ENCODE peak calls at places on chromosomes 11 and 22, in ten cellular contexts. One of them, this sample, is unnamed.
A peak's percentile ranks its signal among the peaks of the same experiment; 100 is the strongest.

GRCh38 chr11:26753738-26754504 is 32.1 kb upstream of the SLC5A12 start:
- DNase-seq in ovary: peak; percentile 54
- DNase-seq in right lobe of liver: peak; percentile 18
- DNase-seq in effector memory CD4-positive, alpha-beta T cell: no peak
- DNase-seq in small intestine: peak; percentile 67
- DNase-seq in mesendoderm: peak; percentile 67
- DNase-seq in psoas muscle: peak; percentile 18
- DNase-seq in tibial nerve: peak; percentile 33
- DNase-seq in left ventricle myocardium inferior: no peak
- DNase-seq in fibroblast of lung: peak; percentile 61
- DNase-seq in this sample: peak; percentile 12

GRCh38 chr11:78441956-78442355 is 24.3 kb upstream of the GAB2 start:
- DNase-seq in ovary: no peak
- DNase-seq in fibroblast of lung: no peak
- DNase-seq in left ventricle myocardium inferior: no peak
- DNase-seq in psoas muscle: no peak
- DNase-seq in small intestine: no peak
- DNase-seq in tibial nerve: no peak
- DNase-seq in effector memory CD4-positive, alpha-beta T cell: no peak
- DNase-seq in right lobe of liver: no peak
- DNase-seq in mesendoderm: no peak
- DNase-seq in this sample: no peak

GRCh38 chr22:20430641-20431519 is 6.7 kb downstream of the SCARF2 start:
- DNase-seq in fibroblast of lung: peak; percentile 56
- DNase-seq in right lobe of liver: peak; percentile 67
- DNase-seq in mesendoderm: peak; percentile 85
- DNase-seq in effector memory CD4-positive, alpha-beta T cell: peak; percentile 24
- DNase-seq in small intestine: peak; percentile 58
- DNase-seq in left ventricle myocardium inferior: peak; percentile 36
- DNase-seq in tibial nerve: no peak
- DNase-seq in ovary: no peak
- DNase-seq in psoas muscle: no peak
- DNase-seq in this sample: no peak

GRCh38 chr22:36885474-36885873 is 24.7 kb downstream of the NCF4 start:
- DNase-seq in mesendoderm: peak; percentile 49
- DNase-seq in psoas muscle: no peak
- DNase-seq in fibroblast of lung: no peak
- DNase-seq in tibial nerve: no peak
- DNase-seq in ovary: no peak
- DNase-seq in effector memory CD4-positive, alpha-beta T cell: no peak
- DNase-seq in left ventricle myocardium inferior: no peak
- DNase-seq in small intestine: no peak
- DNase-seq in right lobe of liver: no peak
- DNase-seq in this sample: no peak

GRCh38 chr22:40040927-40041326 is 46.2 kb downstream of the FAM83F start:
- DNase-seq in tibial nerve: peak; percentile 51
- DNase-seq in right lobe of liver: no peak
- DNase-seq in left ventricle myocardium inferior: peak; percentile 57
- DNase-seq in ovary: no peak
- DNase-seq in fibroblast of lung: no peak
- DNase-seq in psoas muscle: peak; percentile 33
- DNase-seq in small intestine: no peak
- DNase-seq in effector memory CD4-positive, alpha-beta T cell: no peak
- DNase-seq in mesendoderm: no peak
- DNase-seq in this sample: no peak

GRCh38 chr11:33997473-33998347 is 53.8 kb upstream of the CAPRIN1 start:
- DNase-seq in tibial nerve: no peak
- DNase-seq in right lobe of liver: no peak
- DNase-seq in mesendoderm: peak; percentile 39
- DNase-seq in ovary: no peak
- DNase-seq in psoas muscle: no peak
- DNase-seq in small intestine: peak; percentile 35
- DNase-seq in left ventricle myocardium inferior: no peak
- DNase-seq in fibroblast of lung: no peak
- DNase-seq in effector memory CD4-positive, alpha-beta T cell: no peak
- DNase-seq in this sample: no peak

GRCh38 chr11:128342511-128343133 is 244.7 kb downstream of the ETS1 start:
- DNase-seq in mesendoderm: peak; percentile 40
- DNase-seq in tibial nerve: no peak
- DNase-seq in psoas muscle: peak; percentile 53
- DNase-seq in effector memory CD4-positive, alpha-beta T cell: peak; percentile 51
- DNase-seq in small intestine: peak; percentile 90
- DNase-seq in right lobe of liver: peak; percentile 28
- DNase-seq in left ventricle myocardium inferior: peak; percentile 38
- DNase-seq in ovary: no peak
- DNase-seq in fibroblast of lung: peak; percentile 81
- DNase-seq in this sample: no peak

GRCh38 chr11:89175796-89176195 is 1.9 kb upstream of the TYR start:
- DNase-seq in right lobe of liver: no peak
- DNase-seq in tibial nerve: no peak
- DNase-seq in mesendoderm: peak; percentile 24
- DNase-seq in fibroblast of lung: peak; percentile 5
- DNase-seq in small intestine: no peak
- DNase-seq in effector memory CD4-positive, alpha-beta T cell: no peak
- DNase-seq in left ventricle myocardium inferior: no peak
- DNase-seq in ovary: no peak
- DNase-seq in psoas muscle: no peak
- DNase-seq in this sample: no peak

GRCh38 chr11:125448136-125448535 is 47.9 kb downstream of the FEZ1 start:
- DNase-seq in small intestine: no peak
- DNase-seq in fibroblast of lung: peak; percentile 78
- DNase-seq in ovary: no peak
- DNase-seq in tibial nerve: no peak
- DNase-seq in psoas muscle: no peak
- DNase-seq in effector memory CD4-positive, alpha-beta T cell: no peak
- DNase-seq in left ventricle myocardium inferior: no peak
- DNase-seq in right lobe of liver: no peak
- DNase-seq in mesendoderm: peak; percentile 32
- DNase-seq in this sample: no peak

GRCh38 chr22:40654522-40655167 is 18.1 kb upstream of the MRTFA start:
- DNase-seq in psoas muscle: peak; percentile 66
- DNase-seq in effector memory CD4-positive, alpha-beta T cell: no peak
- DNase-seq in fibroblast of lung: peak; percentile 84
- DNase-seq in tibial nerve: peak; percentile 34
- DNase-seq in right lobe of liver: peak; percentile 56
- DNase-seq in mesendoderm: peak; percentile 52
- DNase-seq in left ventricle myocardium inferior: peak; percentile 68
- DNase-seq in ovary: no peak
- DNase-seq in small intestine: peak; percentile 36
- DNase-seq in this sample: peak; percentile 51

GRCh38 chr22:33013051-33013450 is 45.1 kb downstream of the SYN3 start:
- DNase-seq in fibroblast of lung: no peak
- DNase-seq in mesendoderm: no peak
- DNase-seq in left ventricle myocardium inferior: no peak
- DNase-seq in effector memory CD4-positive, alpha-beta T cell: no peak
- DNase-seq in psoas muscle: no peak
- DNase-seq in right lobe of liver: no peak
- DNase-seq in ovary: no peak
- DNase-seq in small intestine: no peak
- DNase-seq in tibial nerve: no peak
- DNase-seq in this sample: no peak

GRCh38 chr11:73186886-73187285 is 31.2 kb upstream of the P2RY2 start:
- DNase-seq in mesendoderm: no peak
- DNase-seq in small intestine: no peak
- DNase-seq in effector memory CD4-positive, alpha-beta T cell: no peak
- DNase-seq in left ventricle myocardium inferior: no peak
- DNase-seq in psoas muscle: no peak
- DNase-seq in ovary: no peak
- DNase-seq in right lobe of liver: no peak
- DNase-seq in fibroblast of lung: no peak
- DNase-seq in tibial nerve: no peak
- DNase-seq in this sample: no peak

GRCh38 chr22:50177537-50178470 is 7.3 kb downstream of the PANX2 start:
- DNase-seq in fibroblast of lung: no peak
- DNase-seq in mesendoderm: no peak
- DNase-seq in ovary: peak; percentile 60
- DNase-seq in tibial nerve: no peak
- DNase-seq in small intestine: no peak
- DNase-seq in effector memory CD4-positive, alpha-beta T cell: no peak
- DNase-seq in right lobe of liver: peak; percentile 25
- DNase-seq in psoas muscle: no peak
- DNase-seq in left ventricle myocardium inferior: no peak
- DNase-seq in this sample: peak; percentile 20

GRCh38 chr11:3120071-3120792 is 44.9 kb downstream of the OSBPL5 start:
- DNase-seq in psoas muscle: no peak
- DNase-seq in tibial nerve: peak; percentile 11
- DNase-seq in effector memory CD4-positive, alpha-beta T cell: no peak
- DNase-seq in fibroblast of lung: no peak
- DNase-seq in left ventricle myocardium inferior: peak; percentile 13
- DNase-seq in mesendoderm: no peak
- DNase-seq in right lobe of liver: peak; percentile 16
- DNase-seq in ovary: peak; percentile 23
- DNase-seq in small intestine: no peak
- DNase-seq in this sample: no peak

GRCh38 chr22:17493384-17493981 is 69.8 kb upstream of the SLC25A18 start:
- DNase-seq in psoas muscle: no peak
- DNase-seq in small intestine: no peak
- DNase-seq in tibial nerve: no peak
- DNase-seq in effector memory CD4-positive, alpha-beta T cell: no peak
- DNase-seq in fibroblast of lung: no peak
- DNase-seq in right lobe of liver: no peak
- DNase-seq in left ventricle myocardium inferior: no peak
- DNase-seq in mesendoderm: peak; percentile 81
- DNase-seq in ovary: no peak
- DNase-seq in this sample: no peak

GRCh38 chr22:17491090-17491489 is 72.2 kb upstream of the SLC25A18 start:
- DNase-seq in tibial nerve: no peak
- DNase-seq in effector memory CD4-positive, alpha-beta T cell: no peak
- DNase-seq in psoas muscle: no peak
- DNase-seq in mesendoderm: no peak
- DNase-seq in ovary: no peak
- DNase-seq in left ventricle myocardium inferior: no peak
- DNase-seq in fibroblast of lung: no peak
- DNase-seq in small intestine: no peak
- DNase-seq in right lobe of liver: no peak
- DNase-seq in this sample: no peak

GRCh38 chr22:17489101-17489500 is 74.2 kb upstream of the SLC25A18 start:
- DNase-seq in fibroblast of lung: no peak
- DNase-seq in tibial nerve: no peak
- DNase-seq in ovary: no peak
- DNase-seq in effector memory CD4-positive, alpha-beta T cell: no peak
- DNase-seq in right lobe of liver: no peak
- DNase-seq in mesendoderm: no peak
- DNase-seq in small intestine: no peak
- DNase-seq in psoas muscle: no peak
- DNase-seq in left ventricle myocardium inferior: no peak
- DNase-seq in this sample: no peak

GRCh38 chr22:17496843-17497242 is 66.5 kb upstream of the SLC25A18 start:
- DNase-seq in right lobe of liver: no peak
- DNase-seq in ovary: no peak
- DNase-seq in small intestine: no peak
- DNase-seq in mesendoderm: no peak
- DNase-seq in fibroblast of lung: no peak
- DNase-seq in psoas muscle: no peak
- DNase-seq in left ventricle myocardium inferior: no peak
- DNase-seq in tibial nerve: no peak
- DNase-seq in effector memory CD4-positive, alpha-beta T cell: no peak
- DNase-seq in this sample: no peak

DNA sequence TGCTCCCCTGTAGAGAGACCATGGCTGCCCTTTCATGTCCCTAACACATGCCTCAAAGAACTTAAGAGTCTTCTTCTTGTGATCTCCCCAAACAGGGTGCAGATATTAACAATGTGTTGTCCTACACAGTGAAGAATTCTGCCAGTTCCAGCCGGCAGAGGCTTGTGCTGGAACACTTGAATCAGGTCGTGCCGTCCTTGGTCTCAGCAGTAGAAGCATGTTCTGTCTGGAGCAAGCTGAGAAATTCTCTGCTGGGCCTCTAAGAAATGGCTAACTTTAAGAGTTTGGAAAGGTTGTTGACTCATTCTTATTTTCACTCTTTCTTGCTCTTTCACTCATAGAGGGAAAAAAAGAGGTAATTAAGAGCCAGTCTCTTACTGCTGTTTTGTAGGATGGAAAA is 71.1 kb upstream of the SLC25A18 start:
- DNase-seq in small intestine: no peak
- DNase-seq in ovary: peak; percentile 28
- DNase-seq in tibial nerve: no peak
- DNase-seq in effector memory CD4-positive, alpha-beta T cell: no peak
- DNase-seq in right lobe of liver: no peak
- DNase-seq in mesendoderm: peak; percentile 59
- DNase-seq in psoas muscle: no peak
- DNase-seq in fibroblast of lung: no peak
- DNase-seq in left ventricle myocardium inferior: peak; percentile 21
- DNase-seq in this sample: no peak
- H3K27ac ChIP-seq in small intestine: no peak overlapping the region
- H3K27ac ChIP-seq in ovary: peak overlapping the region; percentile 17
- H3K27ac ChIP-seq in tibial nerve: peak overlapping the region; percentile 29
- H3K27ac ChIP-seq in effector memory CD4-positive, alpha-beta T cell: no peak overlapping the region
- H3K27ac ChIP-seq in right lobe of liver: no peak overlapping the region
- H3K27ac ChIP-seq in mesendoderm: no peak overlapping the region
- H3K27ac ChIP-seq in psoas muscle: peak overlapping the region; percentile 46
- H3K27ac ChIP-seq in fibroblast of lung: no peak overlapping the region
- H3K27ac ChIP-seq in left ventricle myocardium inferior: peak overlapping the region; percentile 66
- H3K27ac ChIP-seq in this sample: no peak overlapping the region

GRCh38 chr22:46354176-46354992 is 18.9 kb downstream of the TRMU start:
- DNase-seq in ovary: no peak
- DNase-seq in small intestine: no peak
- DNase-seq in psoas muscle: no peak
- DNase-seq in mesendoderm: no peak
- DNase-seq in right lobe of liver: peak; percentile 27
- DNase-seq in tibial nerve: no peak
- DNase-seq in fibroblast of lung: no peak
- DNase-seq in left ventricle myocardium inferior: no peak
- DNase-seq in effector memory CD4-positive, alpha-beta T cell: no peak
- DNase-seq in this sample: peak; percentile 40
- H3K36me3 ChIP-seq in ovary: no peaks in the 10 kb centered on the region
- H3K36me3 ChIP-seq in small intestine: peaks cover 26% of the 10 kb centered on the region
- H3K36me3 ChIP-seq in psoas muscle: peaks cover 4% of the 10 kb centered on the region
- H3K36me3 ChIP-seq in mesendoderm: peaks cover 36% of the 10 kb centered on the region
- H3K36me3 ChIP-seq in right lobe of liver: peaks cover 56% of the 10 kb centered on the region
- H3K36me3 ChIP-seq in tibial nerve: peaks cover 2% of the 10 kb centered on the region
- H3K36me3 ChIP-seq in fibroblast of lung: peaks cover 30% of the 10 kb centered on the region
- H3K36me3 ChIP-seq in left ventricle myocardium inferior: peaks cover 76% of the 10 kb centered on the region
- H3K36me3 ChIP-seq in effector memory CD4-positive, alpha-beta T cell: peaks cover 72% of the 10 kb centered on the region
- H3K36me3 ChIP-seq in this sample: peaks cover 27% of the 10 kb centered on the region

DNA sequence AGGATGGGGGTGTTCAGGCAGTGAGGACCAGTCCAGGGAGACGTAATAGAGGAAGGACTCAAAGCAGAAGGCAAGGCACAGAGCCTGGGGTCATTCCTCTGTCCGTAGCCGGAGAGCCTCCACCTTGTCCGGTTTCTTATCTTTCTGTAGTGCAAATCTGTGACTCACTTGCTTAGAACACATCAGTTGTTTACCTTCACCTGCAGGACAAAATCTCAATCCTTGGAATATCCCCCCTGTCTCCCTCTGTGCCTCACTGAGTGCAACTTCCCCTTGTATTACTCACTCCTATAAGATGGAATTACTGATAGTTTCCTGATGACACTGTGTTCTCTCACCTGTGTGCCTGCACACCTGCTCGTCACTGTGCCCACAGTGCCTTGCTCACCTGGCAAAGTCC is 20.4 kb upstream of the TTC12 start:
- DNase-seq in mesendoderm: no peak
- DNase-seq in small intestine: no peak
- DNase-seq in right lobe of liver: no peak
- DNase-seq in fibroblast of lung: no peak
- DNase-seq in psoas muscle: no peak
- DNase-seq in effector memory CD4-positive, alpha-beta T cell: no peak
- DNase-seq in tibial nerve: no peak
- DNase-seq in ovary: no peak
- DNase-seq in left ventricle myocardium inferior: no peak
- DNase-seq in this sample: no peak
- H3K27ac ChIP-seq in mesendoderm: no peak overlapping the region
- H3K27ac ChIP-seq in small intestine: no peak overlapping the region
- H3K27ac ChIP-seq in right lobe of liver: no peak overlapping the region
- H3K27ac ChIP-seq in fibroblast of lung: no peak overlapping the region
- H3K27ac ChIP-seq in psoas muscle: no peak overlapping the region
- H3K27ac ChIP-seq in effector memory CD4-positive, alpha-beta T cell: no peak overlapping the region
- H3K27ac ChIP-seq in tibial nerve: no peak overlapping the region
- H3K27ac ChIP-seq in ovary: no peak overlapping the region
- H3K27ac ChIP-seq in left ventricle myocardium inferior: no peak overlapping the region
- H3K27ac ChIP-seq in this sample: no peak overlapping the region

GRCh38 chr11:123702137-123702536 is 39.3 kb downstream of the ZNF202 start:
- DNase-seq in psoas muscle: no peak
- DNase-seq in effector memory CD4-positive, alpha-beta T cell: no peak
- DNase-seq in right lobe of liver: no peak
- DNase-seq in fibroblast of lung: no peak
- DNase-seq in small intestine: no peak
- DNase-seq in left ventricle myocardium inferior: no peak
- DNase-seq in ovary: no peak
- DNase-seq in mesendoderm: no peak
- DNase-seq in tibial nerve: no peak
- DNase-seq in this sample: no peak
- H3K36me3 ChIP-seq in psoas muscle: no peaks in the 10 kb centered on the region
- H3K36me3 ChIP-seq in effector memory CD4-positive, alpha-beta T cell: no peaks in the 10 kb centered on the region
- H3K36me3 ChIP-seq in right lobe of liver: no peaks in the 10 kb centered on the region
- H3K36me3 ChIP-seq in fibroblast of lung: no peaks in the 10 kb centered on the region
- H3K36me3 ChIP-seq in small intestine: no peaks in the 10 kb centered on the region
- H3K36me3 ChIP-seq in left ventricle myocardium inferior: no peaks in the 10 kb centered on the region
- H3K36me3 ChIP-seq in ovary: no peaks in the 10 kb centered on the region
- H3K36me3 ChIP-seq in mesendoderm: no peaks in the 10 kb centered on the region
- H3K36me3 ChIP-seq in tibial nerve: no peaks in the 10 kb centered on the region
- H3K36me3 ChIP-seq in this sample: no peaks in the 10 kb centered on the region

This sample was measured in pancreas.